ENCODE peak calls at places on chromosomes 2 and 18, in six cellular contexts. D, G, H, U, C and Y are unnamed samples.

GRCh38 chr2:122236152-122236892 is 480.9 kb downstream of the TSN start:
- DNase-seq in D (no peak), U (no peak), C (no peak), H (no peak), G (no peak), Y (no peak)

GRCh38 chr2:206415618-206416243 is 27.6 kb upstream of the ADAM23 start:
- DNase-seq in D (no peak), U (no peak), G (no peak), H (no peak), C (no peak), Y (no peak)

GRCh38 chr2:232988444-232988843 is 24.6 kb downstream of the NGEF start:
- DNase-seq in C (peak; percentile 97), G (peak; percentile 89), H (no peak), D (no peak), U (no peak), Y (peak; percentile 82)

GRCh38 chr2:179946810-179947485 is 60.1 kb downstream of the CWC22 start:
- DNase-seq in U (no peak), D (no peak), H (no peak), C (no peak), G (no peak), Y (no peak)

GRCh38 chr2:120365236-120365793 is 19.4 kb downstream of the INHBB start:
- DNase-seq in G (no peak), U (no peak), D (no peak), H (no peak), C (no peak), Y (no peak)

GRCh38 chr2:43790118-43790517 is 16.3 kb downstream of the DYNC2LI1 start:
- DNase-seq in C (peak; percentile 21), G (no peak), D (no peak), U (no peak), H (no peak), Y (no peak)

GRCh38 chr2:206800501-206801416 is 35.4 kb downstream of the FASTKD2 start:
- DNase-seq in H (peak; percentile 61), D (peak; percentile 69), C (peak; percentile 76), U (peak; percentile 72), G (peak; percentile 87), Y (peak; percentile 81)

GRCh38 chr2:109471656-109472055 is 142.1 kb downstream of the SEPTIN10 start:
- DNase-seq in G (no peak), D (no peak), C (no peak), H (no peak), U (no peak), Y (no peak)

GRCh38 chr2:51918113-51918512 is 886.2 kb upstream of the NRXN1 start:
- DNase-seq in D (no peak), G (no peak), U (no peak), C (peak; percentile 6), H (no peak), Y (no peak)

GRCh38 chr2:18987592-18988073 is 370.8 kb downstream of the OSR1 start:
- DNase-seq in G (no peak), U (no peak), C (peak; percentile 95), H (no peak), D (no peak), Y (peak; percentile 89)

GRCh38 chr18:27564066-27564465 is 379.0 kb upstream of the CHST9 start:
- DNase-seq in H (no peak), C (no peak), D (no peak), U (no peak), G (no peak), Y (no peak)

GRCh38 chr2:132460781-132461180 is 44.2 kb downstream of the GPR39 start:
- DNase-seq in H (no peak), D (no peak), G (no peak), U (no peak), C (no peak), Y (no peak)

GRCh38 chr18:56034954-56035353 is 447.0 kb upstream of the TCF4 start:
- DNase-seq in D (no peak), G (no peak), U (no peak), H (no peak), C (no peak), Y (peak; percentile 16)

GRCh38 chr2:121427187-121427689 is 103.4 kb upstream of the RNU4ATAC start:
- DNase-seq in G (no peak), H (no peak), C (no peak), U (no peak), D (no peak), Y (no peak)

GRCh38 chr18:59898093-59898492 is 1.7 kb upstream of the PMAIP1 start:
- DNase-seq in U (no peak), D (no peak), G (no peak), H (no peak), C (no peak), Y (no peak)

GRCh38 chr18:79508565-79509535 is 113.1 kb downstream of the NFATC1 start:
- DNase-seq in C (no peak), H (no peak), G (no peak), D (no peak), U (no peak), Y (no peak)

GRCh38 chr2:191265311-191266170 is 20.3 kb downstream of the MYO1B start:
- DNase-seq in C (peak; percentile 70), H (no peak), D (no peak), U (no peak), G (no peak), Y (peak; percentile 48)

GRCh38 chr2:223954401-223954800 is 2.9 kb upstream of the MRPL44 start:
- DNase-seq in D (no peak), U (no peak), G (no peak), C (peak; percentile 94), H (no peak), Y (peak; percentile 87)

GRCh38 chr2:177165731-177166711 is 46.6 kb upstream of the HNRNPA3 start:
- DNase-seq in H (no peak), C (peak; percentile 40), D (no peak), U (no peak), G (peak; percentile 32), Y (peak; percentile 47)

GRCh38 chr18:68448736-68449135 is 266.2 kb downstream of the TMX3 start:
- DNase-seq in U (no peak), H (no peak), C (peak; percentile 86), D (no peak), G (no peak), Y (peak; percentile 62)

GRCh38 chr2:100952512-100952911 is 49.6 kb upstream of the RPL31 start:
- DNase-seq in U (no peak), C (no peak), D (no peak), H (no peak), G (no peak), Y (no peak)

GRCh38 chr18:62672600-62672999 is 42.7 kb upstream of the PHLPP1 start:
- DNase-seq in H (no peak), C (no peak), D (no peak), G (no peak), U (no peak), Y (no peak)

GRCh38 chr2:23694058-23695045 is 232.6 kb downstream of the ATAD2B start:
- DNase-seq in C (no peak), D (no peak), U (no peak), G (no peak), H (no peak), Y (no peak)

GRCh38 chr18:31176531-31176930 is 13.9 kb upstream of the DSC1 start:
- DNase-seq in H (no peak), U (no peak), D (no peak), G (no peak), C (peak; percentile 2), Y (no peak)

DNA sequence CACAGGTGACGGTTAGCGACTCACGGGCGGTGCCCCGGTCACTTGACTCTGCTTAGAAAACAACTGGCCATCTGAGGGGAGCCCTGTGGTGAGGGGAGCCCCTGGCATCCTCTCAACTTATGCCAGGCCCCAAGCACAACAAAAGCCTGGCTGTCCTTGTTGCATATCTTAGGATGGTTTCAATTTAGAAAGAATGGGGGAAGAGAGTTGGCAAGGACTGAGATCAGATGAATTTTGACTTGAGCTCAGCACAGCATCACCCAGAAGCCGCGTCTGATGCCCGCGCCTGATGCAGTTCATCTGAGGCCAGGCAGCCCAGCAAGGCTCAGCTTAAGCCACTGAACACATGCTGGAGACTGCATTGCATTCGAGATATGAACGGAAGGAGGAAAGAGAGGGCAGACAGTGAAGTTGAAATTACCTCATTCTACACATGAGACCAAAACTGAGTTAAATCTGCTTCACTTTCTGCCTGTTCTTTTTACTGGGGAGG is 36.8 kb downstream of the MYT1L start:
- DNase-seq in U (no peak), C (no peak), G (no peak), D (no peak), H (no peak), Y (no peak)
- H2BK15ac ChIP-seq in U (no peak overlapping the region), C (no peak overlapping the region), G (no peak overlapping the region), D (no peak overlapping the region), H (no peak overlapping the region), Y (no peak overlapping the region)

GRCh38 chr18:47969851-47970250 is 39.4 kb upstream of the SMAD2 start:
- DNase-seq in H (no peak), D (no peak), U (no peak), C (no peak), G (peak; percentile 21), Y (peak; percentile 18)
- H2BK15ac ChIP-seq in H (no peak overlapping the region), D (peak overlapping the region; percentile 22), U (no peak overlapping the region), C (no peak overlapping the region), G (no peak overlapping the region), Y (no peak overlapping the region)

GRCh38 chr2:225768741-225769140 is 369.2 kb downstream of the NYAP2 start:
- DNase-seq in C (no peak), H (no peak), U (peak; percentile 32), D (no peak), G (peak; percentile 3), Y (no peak)

GRCh38 chr2:225766431-225766830 is 366.9 kb downstream of the NYAP2 start:
- DNase-seq in C (peak; percentile 6), H (no peak), D (no peak), U (no peak), G (no peak), Y (no peak)

GRCh38 chr2:225773143-225773542 is 373.6 kb downstream of the NYAP2 start:
- DNase-seq in G (no peak), U (no peak), H (no peak), C (no peak), D (no peak), Y (no peak)

GRCh38 chr2:225765845-225766244 is 366.3 kb downstream of the NYAP2 start:
- DNase-seq in H (no peak), G (no peak), D (no peak), U (no peak), C (no peak), Y (no peak)

DNA sequence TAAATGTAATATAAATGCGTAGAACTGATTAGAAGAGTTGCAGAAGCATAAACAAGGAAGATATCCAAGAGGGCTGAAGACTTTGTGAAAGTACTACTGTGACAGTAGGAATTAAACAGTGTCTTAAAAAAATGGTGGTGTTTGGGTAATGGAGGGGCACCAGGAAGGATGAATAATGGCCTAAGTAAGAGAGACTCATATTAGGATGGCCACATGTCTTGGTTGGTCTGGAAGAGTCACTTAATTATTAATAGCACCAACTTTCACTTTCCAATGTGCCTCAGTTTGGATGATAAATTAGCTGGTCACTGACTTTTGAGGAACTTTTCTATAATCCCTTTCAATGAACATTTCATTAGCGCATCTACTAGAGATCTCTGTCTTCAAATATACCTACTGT is 372.2 kb downstream of the NYAP2 start:
- DNase-seq in G (no peak), D (no peak), H (no peak), U (no peak), C (no peak), Y (no peak)
- H2BK15ac ChIP-seq in G (no peak overlapping the region), D (no peak overlapping the region), H (no peak overlapping the region), U (no peak overlapping the region), C (no peak overlapping the region), Y (no peak overlapping the region)

GRCh38 chr2:134246154-134246874 is 7.6 kb upstream of the MGAT5 start:
- DNase-seq in C (no peak), H (no peak), U (no peak), D (no peak), G (no peak), Y (no peak)
- H2BK15ac ChIP-seq in C (no peak overlapping the region), H (no peak overlapping the region), U (no peak overlapping the region), D (no peak overlapping the region), G (no peak overlapping the region), Y (no peak overlapping the region)